ENCODE peak calls at places on chromosomes 13 and 19, in nine cellular contexts. B is right lobe of liver; H is mucosa of descending colon; V is activated CD8-positive, alpha-beta T cell treated with anti-CD3 and anti-CD28 coated beads for 36 hours; I is uterus; C is lower leg skin; L is HepG2; N is PC-3; R is AG09309. K is an unnamed sample.

GRCh38 chr19:46015080-46015960 is 7.5 kb downstream of the PGLYRP1 start:
- DNase-seq in B (peak; percentile 73), H (peak; percentile 88), V (peak; percentile 82), I (peak; percentile 55), C (peak; percentile 54), L (no peak), N (no peak), R (no peak), K (peak; percentile 83)

GRCh38 chr19:6752257-6753177 is 13.0 kb downstream of the TRIP10 start:
- DNase-seq in B (peak; percentile 85), H (peak; percentile 87), V (no peak), I (no peak), C (no peak), L (peak; percentile 80), N (no peak), R (no peak), K (peak; percentile 14)

GRCh38 chr19:19338082-19338481 is 17.5 kb downstream of the MAU2 start:
- DNase-seq in B (no peak), H (no peak), V (no peak), I (no peak), C (no peak), L (no peak), N (peak; percentile 34), R (no peak), K (no peak)

GRCh38 chr13:113559061-113559460 is 25.5 kb upstream of the TFDP1 start:
- DNase-seq in B (no peak), H (no peak), V (no peak), I (no peak), C (no peak), L (no peak), N (no peak), R (no peak), K (no peak)

GRCh38 chr13:107266657-107267056 is 698.7 kb upstream of the ARGLU1 start:
- DNase-seq in B (no peak), H (no peak), V (no peak), I (no peak), C (no peak), L (no peak), N (no peak), R (no peak), K (no peak)

GRCh38 chr19:16224266-16225045 is 26.7 kb downstream of the AP1M1 start:
- DNase-seq in B (no peak), H (no peak), V (no peak), I (no peak), C (no peak), L (no peak), N (no peak), R (no peak), K (no peak)

GRCh38 chr19:14363203-14364097 is 17.8 kb upstream of the ADGRE5 start:
- DNase-seq in B (peak; percentile 66), H (peak; percentile 87), V (peak; percentile 84), I (peak; percentile 97), C (no peak), L (peak; percentile 25), N (peak; percentile 69), R (no peak), K (peak; percentile 65)

GRCh38 chr13:97932006-97932405 is 21.5 kb upstream of the IPO5 start:
- DNase-seq in B (no peak), H (no peak), V (no peak), I (no peak), C (no peak), L (no peak), N (no peak), R (no peak), K (no peak)

GRCh38 chr19:32351807-32352630 is 6.6 kb downstream of the ZNF507 start:
- DNase-seq in B (no peak), H (no peak), V (no peak), I (no peak), C (no peak), L (no peak), N (peak; percentile 64), R (no peak), K (no peak)

GRCh38 chr19:34327851-34328250 is 37.1 kb upstream of the GPI start:
- DNase-seq in B (no peak), H (no peak), V (no peak), I (no peak), C (no peak), L (no peak), N (no peak), R (no peak), K (no peak)

GRCh38 chr13:106753241-106753640 is 185.3 kb upstream of the ARGLU1 start:
- DNase-seq in B (no peak), H (no peak), V (no peak), I (peak; percentile 40), C (no peak), L (no peak), N (no peak), R (no peak), K (no peak)

GRCh38 chr19:29543381-29543780 is 17.6 kb downstream of the VSTM2B start:
- DNase-seq in B (peak; percentile 14), H (no peak), V (no peak), I (no peak), C (no peak), L (no peak), N (no peak), R (no peak), K (no peak)

GRCh38 chr19:4660181-4660791 is 9.9 kb downstream of the MYDGF start:
- DNase-seq in B (peak; percentile 77), H (no peak), V (peak; percentile 35), I (no peak), C (no peak), L (peak; percentile 42), N (peak; percentile 64), R (no peak), K (peak; percentile 59)

GRCh38 chr19:14182481-14182880 is 23.5 kb downstream of the ADGRL1 start:
- DNase-seq in B (no peak), H (no peak), V (no peak), I (no peak), C (no peak), L (no peak), N (no peak), R (no peak), K (no peak)

GRCh38 chr13:21567714-21568113 is 36.3 kb downstream of the MICU2 start:
- DNase-seq in B (no peak), H (no peak), V (no peak), I (no peak), C (no peak), L (no peak), N (no peak), R (no peak), K (peak; percentile 26)

GRCh38 chr13:58619396-58620113 is 988.0 kb downstream of the PCDH17 start:
- DNase-seq in B (no peak), H (no peak), V (no peak), I (no peak), C (no peak), L (no peak), N (no peak), R (no peak), K (no peak)

DNA sequence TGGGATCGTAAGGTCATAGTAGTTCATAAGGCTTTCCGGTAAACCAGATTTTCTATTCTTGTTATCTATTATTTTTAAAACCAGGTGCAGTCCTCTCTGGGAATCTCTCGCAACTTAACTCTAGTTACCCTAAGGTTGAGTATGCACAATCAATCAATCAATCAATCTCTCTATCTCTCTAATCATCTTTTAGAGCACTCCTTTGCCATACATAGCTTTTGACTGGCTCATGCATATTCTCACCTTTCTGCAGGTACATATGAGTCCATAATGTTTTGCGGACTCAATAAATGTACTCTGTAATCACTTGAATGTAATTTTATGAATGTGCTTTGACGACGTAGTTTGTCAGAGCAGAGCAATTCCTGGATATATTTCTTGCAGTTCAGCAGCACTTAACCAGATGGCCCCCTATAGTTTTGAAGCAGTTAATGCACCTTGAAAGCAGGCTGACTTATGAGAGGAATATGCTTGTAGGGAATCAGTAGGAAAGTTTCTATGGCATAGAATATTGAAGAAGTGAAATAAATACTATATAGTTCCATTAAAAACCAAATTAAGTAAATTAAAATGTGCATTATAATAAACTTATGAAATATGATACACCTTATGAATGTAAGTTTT is 524.7 kb downstream of the GPC5 start:
- DNase-seq in B (no peak), H (no peak), V (no peak), I (no peak), C (no peak), L (peak; percentile 3), N (no peak), R (no peak), K (no peak)
- TF ChIP-seq CTCF in B (no peak), H (no peak), V (no peak), I (no peak), C (no peak), L (no peak), N (no peak), R (no peak), K (no peak)

GRCh38 chr13:93227280-93227905 is 786 bp downstream of the GPC6 start:
- DNase-seq in B (peak; percentile 59), H (no peak), V (no peak), I (no peak), C (no peak), L (peak; percentile 28), N (peak; percentile 43), R (peak; percentile 13), K (peak; percentile 14)

GRCh38 chr13:93226065-93226622 is 463 bp upstream of the GPC6 start:
- DNase-seq in B (no peak), H (no peak), V (no peak), I (no peak), C (no peak), L (peak; percentile 52), N (no peak), R (no peak), K (no peak)

GRCh38 chr13:93226623-93227279 is at the start of gene GPC6:
- DNase-seq in B (peak; percentile 70), H (no peak), V (no peak), I (no peak), C (no peak), L (peak; percentile 79), N (peak; percentile 75), R (peak; percentile 88), K (peak; percentile 17)

GRCh38 chr13:93230466-93230865 is 3.9 kb downstream of the GPC6 start:
- DNase-seq in B (no peak), H (no peak), V (no peak), I (no peak), C (no peak), L (peak; percentile 55), N (peak; percentile 50), R (peak; percentile 67), K (no peak)

GRCh38 chr13:93227906-93228801 is 1.5 kb downstream of the GPC6 start:
- DNase-seq in B (peak; percentile 70), H (no peak), V (no peak), I (peak; percentile 26), C (no peak), L (peak; percentile 80), N (peak; percentile 64), R (peak; percentile 63), K (no peak)
- TF ChIP-seq CTCF in B (peak; percentile 41), H (no peak), V (no peak), I (peak; percentile 18), C (no peak), L (peak; percentile 62), N (peak; percentile 37), R (peak; percentile 72), K (no peak)

GRCh38 chr13:23180711-23181110 is at the start of gene SGCG:
- DNase-seq in B (no peak), H (no peak), V (no peak), I (no peak), C (peak; percentile 29), L (no peak), N (no peak), R (no peak), K (no peak)

GRCh38 chr13:23175920-23176319 is 4.9 kb upstream of the SGCG start:
- DNase-seq in B (no peak), H (no peak), V (no peak), I (no peak), C (no peak), L (no peak), N (peak; percentile 29), R (no peak), K (no peak)
- TF ChIP-seq CTCF in B (peak; percentile 20), H (no peak), V (peak; percentile 34), I (no peak), C (no peak), L (no peak), N (peak; percentile 59), R (peak; percentile 23), K (no peak)

GRCh38 chr13:69524459-69525155 is 583.0 kb upstream of the ATXN8OS start:
- DNase-seq in B (no peak), H (no peak), V (no peak), I (no peak), C (no peak), L (no peak), N (peak; percentile 23), R (no peak), K (no peak)
- TF ChIP-seq CTCF in B (no peak), H (no peak), V (no peak), I (no peak), C (no peak), L (no peak), N (peak; percentile 49), R (no peak), K (peak; percentile 9)

K was measured in GM13976.